ENCODE peak calls at places on chromosomes 12 and 14, in five cellular contexts. One of them, this sample, is unnamed.

GRCh38 chr14:34843011-34843554 is 32.1 kb downstream of the BAZ1A start:
- DNase-seq in uterus: no peak
- DNase-seq in lower leg skin: peak; percentile 31
- DNase-seq in suprapubic skin: no peak
- DNase-seq in endothelial cell of umbilical vein: peak; percentile 57
- DNase-seq in this sample: peak; percentile 48

GRCh38 chr12:125013816-125014442 is 20.5 kb downstream of the BRI3BP start:
- DNase-seq in uterus: no peak
- DNase-seq in lower leg skin: no peak
- DNase-seq in suprapubic skin: no peak
- DNase-seq in endothelial cell of umbilical vein: no peak
- DNase-seq in this sample: no peak

GRCh38 chr12:132278421-132279183 is 50.8 kb downstream of the GALNT9 start:
- DNase-seq in uterus: no peak
- DNase-seq in lower leg skin: no peak
- DNase-seq in suprapubic skin: no peak
- DNase-seq in endothelial cell of umbilical vein: no peak
- DNase-seq in this sample: peak; percentile 57

GRCh38 chr12:52251367-52252055 is 18.5 kb downstream of the KRT7 start:
- DNase-seq in uterus: no peak
- DNase-seq in lower leg skin: no peak
- DNase-seq in suprapubic skin: peak; percentile 2
- DNase-seq in endothelial cell of umbilical vein: no peak
- DNase-seq in this sample: no peak

GRCh38 chr14:61607570-61608244 is 87.6 kb upstream of the HIF1A start:
- DNase-seq in uterus: no peak
- DNase-seq in lower leg skin: no peak
- DNase-seq in suprapubic skin: no peak
- DNase-seq in endothelial cell of umbilical vein: no peak
- DNase-seq in this sample: no peak

GRCh38 chr12:4025420-4026358 is 152.5 kb upstream of the PARP11 start:
- DNase-seq in uterus: no peak
- DNase-seq in lower leg skin: no peak
- DNase-seq in suprapubic skin: no peak
- DNase-seq in endothelial cell of umbilical vein: no peak
- DNase-seq in this sample: no peak

GRCh38 chr12:38324896-38325295 is 8.3 kb downstream of the ALG10B start:
- DNase-seq in uterus: no peak
- DNase-seq in lower leg skin: no peak
- DNase-seq in suprapubic skin: no peak
- DNase-seq in endothelial cell of umbilical vein: no peak
- DNase-seq in this sample: no peak

GRCh38 chr14:68514611-68515194 is 278.2 kb downstream of the ZFP36L1 start:
- DNase-seq in uterus: no peak
- DNase-seq in lower leg skin: no peak
- DNase-seq in suprapubic skin: no peak
- DNase-seq in endothelial cell of umbilical vein: no peak
- DNase-seq in this sample: no peak

GRCh38 chr12:88242161-88242925 is 100.2 kb downstream of the TMTC3 start:
- DNase-seq in uterus: peak; percentile 40
- DNase-seq in lower leg skin: peak; percentile 71
- DNase-seq in suprapubic skin: no peak
- DNase-seq in endothelial cell of umbilical vein: peak; percentile 89
- DNase-seq in this sample: no peak

GRCh38 chr12:75599061-75599460 is 87.7 kb upstream of the KRR1 start:
- DNase-seq in uterus: no peak
- DNase-seq in lower leg skin: no peak
- DNase-seq in suprapubic skin: no peak
- DNase-seq in endothelial cell of umbilical vein: no peak
- DNase-seq in this sample: no peak

GRCh38 chr14:104775073-104775489 is 20.5 kb downstream of the AKT1 start:
- DNase-seq in uterus: no peak
- DNase-seq in lower leg skin: no peak
- DNase-seq in suprapubic skin: no peak
- DNase-seq in endothelial cell of umbilical vein: no peak
- DNase-seq in this sample: no peak

GRCh38 chr12:80692114-80692513 is 15.3 kb upstream of the MYF6 start:
- DNase-seq in uterus: no peak
- DNase-seq in lower leg skin: no peak
- DNase-seq in suprapubic skin: no peak
- DNase-seq in endothelial cell of umbilical vein: no peak
- DNase-seq in this sample: no peak

GRCh38 chr12:119326341-119326740 is 8.2 kb upstream of the CCDC60 start:
- DNase-seq in uterus: no peak
- DNase-seq in lower leg skin: peak; percentile 19
- DNase-seq in suprapubic skin: no peak
- DNase-seq in endothelial cell of umbilical vein: no peak
- DNase-seq in this sample: no peak

GRCh38 chr12:50589650-50590435 is 85.1 kb downstream of the DIP2B start:
- DNase-seq in uterus: no peak
- DNase-seq in lower leg skin: no peak
- DNase-seq in suprapubic skin: no peak
- DNase-seq in endothelial cell of umbilical vein: peak; percentile 63
- DNase-seq in this sample: peak; percentile 61

GRCh38 chr14:70152081-70152480 is 36.7 kb downstream of the SLC8A3 start:
- DNase-seq in uterus: no peak
- DNase-seq in lower leg skin: no peak
- DNase-seq in suprapubic skin: no peak
- DNase-seq in endothelial cell of umbilical vein: no peak
- DNase-seq in this sample: no peak

GRCh38 chr14:34693228-34693939 is 21.0 kb downstream of the CFL2 start:
- DNase-seq in uterus: no peak
- DNase-seq in lower leg skin: no peak
- DNase-seq in suprapubic skin: no peak
- DNase-seq in endothelial cell of umbilical vein: no peak
- DNase-seq in this sample: peak; percentile 14

GRCh38 chr12:124637586-124637985 is 70.2 kb upstream of the NCOR2 start:
- DNase-seq in uterus: no peak
- DNase-seq in lower leg skin: no peak
- DNase-seq in suprapubic skin: no peak
- DNase-seq in endothelial cell of umbilical vein: no peak
- DNase-seq in this sample: no peak

GRCh38 chr14:85907536-85907935 is 377.6 kb downstream of the FLRT2 start:
- DNase-seq in uterus: no peak
- DNase-seq in lower leg skin: no peak
- DNase-seq in suprapubic skin: no peak
- DNase-seq in endothelial cell of umbilical vein: no peak
- DNase-seq in this sample: no peak

GRCh38 chr12:73623421-73623820 is 914.2 kb upstream of the ATXN7L3B start:
- DNase-seq in uterus: no peak
- DNase-seq in lower leg skin: no peak
- DNase-seq in suprapubic skin: no peak
- DNase-seq in endothelial cell of umbilical vein: no peak
- DNase-seq in this sample: no peak

GRCh38 chr12:113152835-113153814 is 3.6 kb downstream of the CFAP73 start:
- DNase-seq in uterus: no peak
- DNase-seq in lower leg skin: peak; percentile 32
- DNase-seq in suprapubic skin: peak; percentile 66
- DNase-seq in endothelial cell of umbilical vein: peak; percentile 63
- DNase-seq in this sample: peak; percentile 90

GRCh38 chr14:34785223-34786006 is 71.0 kb upstream of the CFL2 start:
- DNase-seq in uterus: no peak
- DNase-seq in lower leg skin: no peak
- DNase-seq in suprapubic skin: no peak
- DNase-seq in endothelial cell of umbilical vein: no peak
- DNase-seq in this sample: no peak

GRCh38 chr12:52314511-52314910 is 6.7 kb downstream of the KRT83 start:
- DNase-seq in uterus: no peak
- DNase-seq in lower leg skin: no peak
- DNase-seq in suprapubic skin: no peak
- DNase-seq in endothelial cell of umbilical vein: no peak
- DNase-seq in this sample: no peak

GRCh38 chr12:89918172-89918880 is 209.7 kb upstream of the ATP2B1 start:
- DNase-seq in uterus: no peak
- DNase-seq in lower leg skin: no peak
- DNase-seq in suprapubic skin: no peak
- DNase-seq in endothelial cell of umbilical vein: no peak
- DNase-seq in this sample: no peak

GRCh38 chr14:26595922-26596721 is 1.7 kb downstream of the NOVA1 start:
- DNase-seq in uterus: no peak
- DNase-seq in lower leg skin: no peak
- DNase-seq in suprapubic skin: no peak
- DNase-seq in endothelial cell of umbilical vein: peak; percentile 13
- DNase-seq in this sample: no peak

GRCh38 chr12:50732591-50732990 is 31.3 kb upstream of the ATF1 start:
- DNase-seq in uterus: no peak
- DNase-seq in lower leg skin: no peak
- DNase-seq in suprapubic skin: no peak
- DNase-seq in endothelial cell of umbilical vein: no peak
- DNase-seq in this sample: peak; percentile 13

GRCh38 chr12:80271770-80272169 is 172.3 kb upstream of the PTPRQ start:
- DNase-seq in uterus: no peak
- DNase-seq in lower leg skin: no peak
- DNase-seq in suprapubic skin: no peak
- DNase-seq in endothelial cell of umbilical vein: no peak
- DNase-seq in this sample: no peak

GRCh38 chr12:57549909-57550627 is at the start of gene KIF5A:
- DNase-seq in uterus: peak; percentile 40
- DNase-seq in lower leg skin: no peak
- DNase-seq in suprapubic skin: no peak
- DNase-seq in endothelial cell of umbilical vein: no peak
- DNase-seq in this sample: no peak

GRCh38 chr12:68373836-68374314 is 41.7 kb upstream of the MDM1 start:
- DNase-seq in uterus: no peak
- DNase-seq in lower leg skin: no peak
- DNase-seq in suprapubic skin: no peak
- DNase-seq in endothelial cell of umbilical vein: no peak
- DNase-seq in this sample: peak; percentile 92

GRCh38 chr14:37583358-37584210 is 11.5 kb downstream of the FOXA1 start:
- DNase-seq in uterus: no peak
- DNase-seq in lower leg skin: no peak
- DNase-seq in suprapubic skin: no peak
- DNase-seq in endothelial cell of umbilical vein: no peak
- DNase-seq in this sample: no peak

DNA sequence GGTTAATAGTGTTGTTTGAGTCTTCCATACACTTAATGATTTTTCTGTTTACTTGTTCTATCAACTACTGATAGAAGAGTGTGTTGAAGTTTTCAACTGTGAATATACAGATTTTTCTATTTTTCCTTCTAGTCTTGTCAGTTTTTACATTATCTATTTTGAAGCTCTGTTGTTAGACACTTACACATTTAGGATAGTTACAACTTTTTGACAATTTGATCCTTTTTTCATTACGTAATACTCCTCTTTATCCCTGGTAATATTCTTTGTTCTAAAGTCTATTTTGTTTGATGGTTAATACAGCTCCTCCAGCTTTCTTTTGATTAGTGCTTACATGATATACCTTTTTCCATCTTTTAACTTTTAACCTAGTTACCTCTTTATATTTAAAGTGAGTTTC is 45.2 kb downstream of the DHRS2 start:
- DNase-seq in uterus: no peak
- DNase-seq in lower leg skin: no peak
- DNase-seq in suprapubic skin: no peak
- DNase-seq in endothelial cell of umbilical vein: no peak
- DNase-seq in this sample: no peak
- H3K4me3 ChIP-seq in uterus: no peak overlapping the region
- H3K4me3 ChIP-seq in lower leg skin: no peak overlapping the region
- H3K4me3 ChIP-seq in suprapubic skin: no peak overlapping the region
- H3K4me3 ChIP-seq in endothelial cell of umbilical vein: no peak overlapping the region
- H3K4me3 ChIP-seq in this sample: no peak overlapping the region

GRCh38 chr12:104459556-104459909 is 2.8 kb downstream of the CHST11 start:
- DNase-seq in uterus: no peak
- DNase-seq in lower leg skin: no peak
- DNase-seq in suprapubic skin: no peak
- DNase-seq in endothelial cell of umbilical vein: no peak
- DNase-seq in this sample: no peak

GRCh38 chr12:104456417-104456949 is at the start of gene CHST11:
- DNase-seq in uterus: peak; percentile 74
- DNase-seq in lower leg skin: peak; percentile 75
- DNase-seq in suprapubic skin: peak; percentile 87
- DNase-seq in endothelial cell of umbilical vein: peak; percentile 95
- DNase-seq in this sample: peak; percentile 99

GRCh38 chr12:104456950-104457745 is 400 bp downstream of the CHST11 start:
- DNase-seq in uterus: peak; percentile 85
- DNase-seq in lower leg skin: peak; percentile 63
- DNase-seq in suprapubic skin: peak; percentile 68
- DNase-seq in endothelial cell of umbilical vein: peak; percentile 79
- DNase-seq in this sample: peak; percentile 86

GRCh38 chr12:104458645-104459555 is 2.2 kb downstream of the CHST11 start:
- DNase-seq in uterus: peak; percentile 24
- DNase-seq in lower leg skin: no peak
- DNase-seq in suprapubic skin: no peak
- DNase-seq in endothelial cell of umbilical vein: peak; percentile 50
- DNase-seq in this sample: peak; percentile 68

GRCh38 chr12:104457746-104458644 is 1.2 kb downstream of the CHST11 start:
- DNase-seq in uterus: peak; percentile 27
- DNase-seq in lower leg skin: no peak
- DNase-seq in suprapubic skin: no peak
- DNase-seq in endothelial cell of umbilical vein: peak; percentile 25
- DNase-seq in this sample: peak; percentile 65
- TF ChIP-seq POLR2A in uterus: no peak
- TF ChIP-seq POLR2A in lower leg skin: no peak
- TF ChIP-seq POLR2A in suprapubic skin: no peak
- TF ChIP-seq POLR2A in endothelial cell of umbilical vein: no peak
- TF ChIP-seq POLR2A in this sample: no peak

DNA sequence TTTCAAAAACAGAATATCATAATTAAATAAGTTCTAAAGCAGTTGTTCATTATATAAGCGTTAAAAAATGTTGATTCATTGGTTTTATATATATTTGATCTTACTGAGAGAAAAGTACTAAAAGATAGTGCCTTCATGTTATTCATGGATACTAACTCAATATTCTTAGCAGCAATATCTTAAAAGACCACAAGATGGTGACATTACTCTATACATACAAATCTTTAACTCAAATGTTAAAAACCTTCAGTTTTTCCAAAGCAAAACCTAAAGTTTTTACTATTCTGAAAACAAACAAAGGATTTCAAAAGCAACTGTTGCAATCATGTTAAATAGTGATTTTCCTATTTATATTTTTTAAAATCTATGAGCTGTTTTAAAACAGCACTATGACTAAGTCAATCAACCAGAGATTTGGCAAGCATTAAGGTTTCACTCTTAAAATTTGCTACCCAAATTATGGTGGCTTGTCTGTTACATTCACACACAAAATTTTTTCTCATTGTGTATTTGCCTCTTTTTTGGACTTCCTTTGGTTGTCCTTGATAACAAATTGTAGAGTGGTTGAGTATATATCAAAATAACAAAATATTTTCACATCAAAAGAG is 50.1 kb upstream of the RERGL start:
- DNase-seq in uterus: no peak
- DNase-seq in lower leg skin: no peak
- DNase-seq in suprapubic skin: no peak
- DNase-seq in endothelial cell of umbilical vein: peak; percentile 20
- DNase-seq in this sample: peak; percentile 41
- TF ChIP-seq CTCF in uterus: peak; percentile 55
- TF ChIP-seq CTCF in lower leg skin: no peak
- TF ChIP-seq CTCF in suprapubic skin: peak; percentile 46
- TF ChIP-seq CTCF in endothelial cell of umbilical vein: no peak
- TF ChIP-seq CTCF in this sample: no peak

DNA sequence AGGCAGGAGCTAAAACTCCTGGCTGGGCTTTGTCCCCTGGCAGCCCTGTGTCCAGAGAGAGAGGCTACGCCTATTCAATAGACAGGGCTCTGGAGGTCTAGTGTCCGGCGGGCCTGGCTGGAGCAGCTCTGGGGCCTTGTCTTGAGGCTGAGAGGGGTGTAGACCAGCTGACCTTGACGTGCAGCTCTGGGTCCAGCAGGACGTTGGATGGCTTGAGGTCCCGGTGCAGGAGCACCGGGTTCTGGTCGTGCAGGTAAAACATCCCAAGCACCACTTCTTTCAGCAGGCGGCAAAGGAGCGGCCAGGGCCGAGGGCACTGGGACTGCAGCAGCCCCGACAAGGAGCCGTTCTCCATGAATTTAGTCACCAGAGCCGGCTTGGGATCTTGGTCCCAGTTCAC is 948 bp downstream of the RIPK3 start:
- DNase-seq in uterus: no peak
- DNase-seq in lower leg skin: no peak
- DNase-seq in suprapubic skin: peak; percentile 60
- DNase-seq in endothelial cell of umbilical vein: no peak
- DNase-seq in this sample: no peak
- H3K4me3 ChIP-seq in uterus: peak overlapping the region; percentile 31
- H3K4me3 ChIP-seq in lower leg skin: no peak overlapping the region
- H3K4me3 ChIP-seq in suprapubic skin: peak overlapping the region; percentile 71
- H3K4me3 ChIP-seq in endothelial cell of umbilical vein: no peak overlapping the region
- H3K4me3 ChIP-seq in this sample: no peak overlapping the region

This sample was measured in NB4.